ENCODE peak calls at places on chromosomes 3 and 15, in seven cellular contexts. Y is colonic mucosa; V is Calu3; N is GM12864; Q is effector memory CD4-positive, alpha-beta T cell; T is right lobe of liver; C is MM.1S. S is an unnamed sample.

GRCh38 chr3:133910422-133910821 is 14.7 kb upstream of the RAB6B start:
- DNase-seq in Y (no peak), V (no peak), N (no peak), Q (no peak), T (no peak), C (no peak), S (no peak)

GRCh38 chr3:71258116-71258515 is 325.4 kb downstream of the FOXP1 start:
- DNase-seq in Y (no peak), V (peak; percentile 27), N (no peak), Q (no peak), T (no peak), C (no peak), S (no peak)

GRCh38 chr15:81386947-81387346 is 12.9 kb upstream of the TMC3 start:
- DNase-seq in Y (no peak), V (no peak), N (no peak), Q (no peak), T (no peak), C (no peak), S (no peak)

GRCh38 chr3:13149331-13150203 is 76.3 kb upstream of the IQSEC1 start:
- DNase-seq in Y (no peak), V (no peak), N (no peak), Q (no peak), T (peak; percentile 21), C (no peak), S (no peak)

GRCh38 chr3:155420869-155421486 is 127.5 kb upstream of the STRIT1 start:
- DNase-seq in Y (no peak), V (no peak), N (no peak), Q (no peak), T (no peak), C (no peak), S (peak; percentile 40)

GRCh38 chr3:44342191-44342790 is 3.7 kb downstream of the TCAIM start:
- DNase-seq in Y (no peak), V (no peak), N (no peak), Q (no peak), T (no peak), C (no peak), S (no peak)

GRCh38 chr15:28084547-28084946 is 14.6 kb downstream of the OCA2 start:
- DNase-seq in Y (no peak), V (no peak), N (no peak), Q (no peak), T (no peak), C (no peak), S (no peak)

GRCh38 chr3:134427400-134428111 is 53.3 kb upstream of the AMOTL2 start:
- DNase-seq in Y (no peak), V (peak; percentile 86), N (no peak), Q (no peak), T (no peak), C (no peak), S (no peak)

GRCh38 chr3:192915724-192916123 is 1.9 kb downstream of the MB21D2 start:
- DNase-seq in Y (no peak), V (no peak), N (no peak), Q (no peak), T (no peak), C (no peak), S (no peak)

GRCh38 chr3:179098388-179099077 is 26.9 kb upstream of the ZMAT3 start:
- DNase-seq in Y (no peak), V (no peak), N (no peak), Q (no peak), T (no peak), C (no peak), S (no peak)

GRCh38 chr3:4314688-4315087 is 11.5 kb downstream of the SETMAR start:
- DNase-seq in Y (no peak), V (no peak), N (no peak), Q (no peak), T (no peak), C (no peak), S (peak; percentile 33)

GRCh38 chr3:197421021-197421420 is 122.6 kb upstream of the DLG1 start:
- DNase-seq in Y (no peak), V (no peak), N (no peak), Q (no peak), T (no peak), C (no peak), S (no peak)

GRCh38 chr3:128537091-128537703 is 44.2 kb upstream of the GATA2 start:
- DNase-seq in Y (no peak), V (peak; percentile 38), N (no peak), Q (no peak), T (no peak), C (no peak), S (no peak)

GRCh38 chr3:53811143-53811915 is 34.9 kb downstream of the CHDH start:
- DNase-seq in Y (peak; percentile 42), V (no peak), N (no peak), Q (no peak), T (peak; percentile 43), C (no peak), S (no peak)

GRCh38 chr3:183253364-183253960 is 409 bp downstream of the B3GNT5 start:
- DNase-seq in Y (peak; percentile 67), V (peak; percentile 59), N (no peak), Q (no peak), T (peak; percentile 79), C (no peak), S (no peak)

GRCh38 chr15:92444631-92445030 is 51.0 kb downstream of the ST8SIA2 start:
- DNase-seq in Y (no peak), V (no peak), N (no peak), Q (no peak), T (no peak), C (no peak), S (no peak)

GRCh38 chr3:53493618-53493996 is 804 bp upstream of the CACNA1D start:
- DNase-seq in Y (no peak), V (no peak), N (no peak), Q (no peak), T (no peak), C (no peak), S (no peak)

GRCh38 chr3:104578558-104578957 is 788.2 kb upstream of the ALCAM start:
- DNase-seq in Y (no peak), V (no peak), N (no peak), Q (no peak), T (no peak), C (no peak), S (peak; percentile 29)

GRCh38 chr15:35751421-35752133 is 205.6 kb upstream of the DPH6 start:
- DNase-seq in Y (peak; percentile 80), V (peak; percentile 41), N (peak; percentile 19), Q (no peak), T (peak; percentile 71), C (peak; percentile 71), S (peak; percentile 80)

GRCh38 chr3:126941721-126942270 is 41.1 kb upstream of the PLXNA1 start:
- DNase-seq in Y (no peak), V (no peak), N (no peak), Q (no peak), T (no peak), C (no peak), S (no peak)

GRCh38 chr3:148789156-148789555 is 38.5 kb upstream of the CPB1 start:
- DNase-seq in Y (no peak), V (no peak), N (no peak), Q (no peak), T (no peak), C (no peak), S (no peak)

GRCh38 chr15:28991236-28992171 is 105.7 kb downstream of the APBA2 start:
- DNase-seq in Y (no peak), V (no peak), N (no peak), Q (no peak), T (no peak), C (no peak), S (no peak)

GRCh38 chr3:61650276-61650675 is 88.9 kb downstream of the PTPRG start:
- DNase-seq in Y (peak; percentile 53), V (no peak), N (no peak), Q (no peak), T (no peak), C (no peak), S (no peak)

GRCh38 chr3:131218196-131218595 is 163.4 kb upstream of the NUDT16 start:
- DNase-seq in Y (no peak), V (no peak), N (no peak), Q (no peak), T (no peak), C (no peak), S (no peak)

GRCh38 chr3:46845397-46845859 is 17.8 kb downstream of the MYL3 start:
- DNase-seq in Y (peak; percentile 31), V (no peak), N (no peak), Q (no peak), T (no peak), C (no peak), S (no peak)

GRCh38 chr3:73291541-73291940 is 230.1 kb downstream of the EBLN2 start:
- DNase-seq in Y (no peak), V (no peak), N (no peak), Q (no peak), T (no peak), C (no peak), S (no peak)

GRCh38 chr15:46815765-46816164 is 901.5 kb upstream of the SEMA6D start:
- DNase-seq in Y (no peak), V (no peak), N (no peak), Q (no peak), T (no peak), C (no peak), S (no peak)

GRCh38 chr15:38070778-38071177 is 136.3 kb downstream of the TMCO5A start:
- DNase-seq in Y (no peak), V (no peak), N (no peak), Q (no peak), T (no peak), C (no peak), S (no peak)

GRCh38 chr3:158791259-158791920 is 10.5 kb upstream of the MFSD1 start:
- DNase-seq in Y (no peak), V (peak; percentile 60), N (peak; percentile 45), Q (no peak), T (no peak), C (peak; percentile 89), S (peak; percentile 86)

GRCh38 chr3:156509209-156510174 is 45.4 kb downstream of the SSR3 start:
- DNase-seq in Y (no peak), V (peak; percentile 22), N (peak; percentile 35), Q (no peak), T (no peak), C (peak; percentile 84), S (peak; percentile 84)

GRCh38 chr15:39670687-39671086 is 89.8 kb downstream of the THBS1 start:
- DNase-seq in Y (no peak), V (no peak), N (no peak), Q (no peak), T (no peak), C (no peak), S (no peak)

GRCh38 chr3:127847236-127847720 is 25.0 kb upstream of the MGLL start:
- DNase-seq in Y (no peak), V (no peak), N (no peak), Q (no peak), T (no peak), C (no peak), S (no peak)

GRCh38 chr3:147008886-147009285 is 397.5 kb downstream of the ZIC4 start:
- DNase-seq in Y (no peak), V (no peak), N (no peak), Q (no peak), T (no peak), C (no peak), S (no peak)